ENCODE peak calls at places on chromosomes 2 and 18, in seven cellular contexts. U, Q, W, J, X, D and L are unnamed samples.

GRCh38 chr2:175363719-175364118 is 182.2 kb upstream of the ATP5MC3 start:
- DNase-seq in U (no peak), Q (no peak), W (no peak), J (no peak), X (no peak), D (no peak), L (no peak)

GRCh38 chr18:77701977-77702376 is 452.3 kb downstream of the GALR1 start:
- DNase-seq in U (no peak), Q (no peak), W (no peak), J (no peak), X (no peak), D (no peak), L (no peak)

GRCh38 chr18:3279201-3280185 is 17.6 kb downstream of the MYL12B start:
- DNase-seq in U (peak; percentile 54), Q (no peak), W (no peak), J (no peak), X (no peak), D (no peak), L (peak; percentile 23)

GRCh38 chr2:214156971-214157370 is 253.9 kb upstream of the VWC2L start:
- DNase-seq in U (no peak), Q (no peak), W (no peak), J (no peak), X (no peak), D (peak; percentile 8), L (no peak)

GRCh38 chr18:48959921-48960920 is 9.5 kb upstream of the SMAD7 start:
- DNase-seq in U (no peak), Q (no peak), W (no peak), J (no peak), X (peak; percentile 85), D (peak; percentile 79), L (no peak)

GRCh38 chr2:241560181-241560882 is 1.8 kb downstream of the BOK start:
- DNase-seq in U (no peak), Q (no peak), W (no peak), J (no peak), X (no peak), D (no peak), L (no peak)

GRCh38 chr2:3290655-3291054 is 87.0 kb downstream of the EIPR1 start:
- DNase-seq in U (no peak), Q (no peak), W (no peak), J (no peak), X (no peak), D (no peak), L (no peak)

GRCh38 chr2:233012301-233012971 is 620 bp downstream of the NGEF start:
- DNase-seq in U (no peak), Q (no peak), W (no peak), J (no peak), X (no peak), D (no peak), L (no peak)

GRCh38 chr2:4673025-4673489 is 969.7 kb downstream of the DCDC2C start:
- DNase-seq in U (no peak), Q (peak; percentile 10), W (no peak), J (no peak), X (no peak), D (peak; percentile 69), L (no peak)

GRCh38 chr2:45145073-45145899 is 136.0 kb upstream of the SIX2 start:
- DNase-seq in U (no peak), Q (no peak), W (no peak), J (no peak), X (no peak), D (no peak), L (no peak)

GRCh38 chr2:13714466-13714865 is 918.1 kb upstream of the LRATD1 start:
- DNase-seq in U (no peak), Q (no peak), W (no peak), J (no peak), X (no peak), D (no peak), L (no peak)

GRCh38 chr2:152407204-152407721 is 72.3 kb downstream of the FMNL2 start:
- DNase-seq in U (peak; percentile 59), Q (peak; percentile 5), W (no peak), J (no peak), X (peak; percentile 64), D (peak; percentile 75), L (no peak)

GRCh38 chr2:42073739-42074138 is 25.9 kb downstream of the PKDCC start:
- DNase-seq in U (no peak), Q (no peak), W (no peak), J (no peak), X (no peak), D (no peak), L (no peak)

GRCh38 chr2:85524567-85524923 is 14.4 kb upstream of the MAT2A start:
- DNase-seq in U (no peak), Q (no peak), W (no peak), J (no peak), X (no peak), D (peak; percentile 60), L (no peak)

GRCh38 chr2:237479747-237480146 is 7.3 kb upstream of the MLPH start:
- DNase-seq in U (no peak), Q (no peak), W (no peak), J (no peak), X (no peak), D (no peak), L (no peak)

GRCh38 chr18:37445368-37445767 is 120.2 kb downstream of the CELF4 start:
- DNase-seq in U (no peak), Q (no peak), W (no peak), J (no peak), X (no peak), D (peak; percentile 74), L (no peak)

GRCh38 chr2:290090-290722 is 2.3 kb upstream of the ALKAL2 start:
- DNase-seq in U (peak; percentile 67), Q (peak; percentile 63), W (no peak), J (peak; percentile 24), X (peak; percentile 81), D (peak; percentile 65), L (no peak)

GRCh38 chr2:222319576-222320440 is 21.0 kb upstream of the PAX3 start:
- DNase-seq in U (peak; percentile 77), Q (no peak), W (no peak), J (no peak), X (peak; percentile 71), D (peak; percentile 33), L (peak; percentile 37)

GRCh38 chr2:236687296-236687955 is 117.8 kb downstream of the ACKR3 start:
- DNase-seq in U (no peak), Q (no peak), W (no peak), J (no peak), X (no peak), D (no peak), L (no peak)

GRCh38 chr2:75580156-75580555 is 19.4 kb upstream of the EVA1A start:
- DNase-seq in U (no peak), Q (no peak), W (no peak), J (no peak), X (no peak), D (no peak), L (no peak)

GRCh38 chr2:237708491-237708890 is 81.1 kb downstream of the LRRFIP1 start:
- DNase-seq in U (no peak), Q (no peak), W (no peak), J (no peak), X (no peak), D (no peak), L (no peak)

GRCh38 chr2:11421863-11422490 is 44.0 kb downstream of the E2F6 start:
- DNase-seq in U (no peak), Q (no peak), W (no peak), J (no peak), X (no peak), D (no peak), L (no peak)

GRCh38 chr2:172461591-172462392 is 34.4 kb downstream of the ITGA6 start:
- DNase-seq in U (peak; percentile 55), Q (peak; percentile 76), W (peak; percentile 62), J (no peak), X (peak; percentile 88), D (peak; percentile 46), L (peak; percentile 59)

GRCh38 chr2:150507071-150507470 is 19.6 kb upstream of the RND3 start:
- DNase-seq in U (no peak), Q (no peak), W (no peak), J (no peak), X (no peak), D (no peak), L (no peak)

GRCh38 chr2:128273469-128274081 is 45.1 kb downstream of the HS6ST1 start:
- DNase-seq in U (no peak), Q (no peak), W (no peak), J (no peak), X (no peak), D (no peak), L (peak; percentile 10)

GRCh38 chr2:216312441-216312840 is 59.8 kb downstream of the MARCHF4 start:
- DNase-seq in U (no peak), Q (no peak), W (no peak), J (no peak), X (no peak), D (peak; percentile 40), L (no peak)

GRCh38 chr2:30259827-30260679 is 28.7 kb downstream of the LBH start:
- DNase-seq in U (no peak), Q (peak; percentile 37), W (no peak), J (no peak), X (no peak), D (no peak), L (no peak)

GRCh38 chr2:33467413-33467812 is 9.0 kb upstream of the RASGRP3 start:
- DNase-seq in U (no peak), Q (no peak), W (no peak), J (no peak), X (no peak), D (no peak), L (no peak)

GRCh38 chr2:32453242-32454062 is 96.6 kb downstream of the BIRC6 start:
- DNase-seq in U (no peak), Q (no peak), W (no peak), J (no peak), X (no peak), D (no peak), L (no peak)

GRCh38 chr2:39521876-39522517 is 84.9 kb upstream of the MAP4K3 start:
- DNase-seq in U (no peak), Q (no peak), W (no peak), J (no peak), X (no peak), D (no peak), L (no peak)

GRCh38 chr2:12928197-12928596 is 211.5 kb downstream of the TRIB2 start:
- DNase-seq in U (no peak), Q (peak; percentile 7), W (no peak), J (no peak), X (no peak), D (peak; percentile 87), L (no peak)